ENCODE peak calls at places on chromosome 17, in six cellular contexts. Y, D, O, W, U and B are unnamed samples.
A peak's percentile ranks its signal among the peaks of the same experiment; 100 is the strongest.

GRCh38 chr17:21034350-21035235 is 8.2 kb downstream of the USP22 start:
- DNase-seq in Y (no peak), D (no peak), O (peak; percentile 85), W (peak; percentile 40), U (no peak), B (peak; percentile 76)

GRCh38 chr17:81200695-81201580 is 21.8 kb downstream of the CEP131 start:
- DNase-seq in Y (peak; percentile 91), D (peak; percentile 62), O (peak; percentile 31), W (peak; percentile 79), U (peak; percentile 79), B (peak; percentile 75)

GRCh38 chr17:57541472-57542394 is 203.4 kb downstream of the CCDC182 start:
- DNase-seq in Y (peak; percentile 76), D (no peak), O (no peak), W (no peak), U (no peak), B (no peak)

GRCh38 chr17:11356371-11356770 is 115.4 kb downstream of the SHISA6 start:
- DNase-seq in Y (no peak), D (no peak), O (no peak), W (no peak), U (no peak), B (no peak)

GRCh38 chr17:68468785-68469184 is 11.5 kb upstream of the WIPI1 start:
- DNase-seq in Y (no peak), D (no peak), O (no peak), W (no peak), U (no peak), B (no peak)

GRCh38 chr17:1379930-1380313 is 20.1 kb downstream of the YWHAE start:
- DNase-seq in Y (no peak), D (no peak), O (peak; percentile 90), W (peak; percentile 50), U (no peak), B (no peak)

GRCh38 chr17:20095366-20096080 is 86.4 kb downstream of the SPECC1 start:
- DNase-seq in Y (peak; percentile 80), D (peak; percentile 83), O (no peak), W (peak; percentile 57), U (peak; percentile 63), B (no peak)

GRCh38 chr17:57586099-57586702 is 158.9 kb downstream of the CCDC182 start:
- DNase-seq in Y (peak; percentile 81), D (no peak), O (no peak), W (no peak), U (no peak), B (no peak)

GRCh38 chr17:21239680-21240374 is 13.4 kb downstream of the NATD1 start:
- DNase-seq in Y (peak; percentile 74), D (peak; percentile 58), O (peak; percentile 32), W (peak; percentile 67), U (peak; percentile 58), B (peak; percentile 51)

GRCh38 chr17:49995055-49995738 is at the start of gene DLX3:
- DNase-seq in Y (peak; percentile 81), D (peak; percentile 95), O (no peak), W (peak; percentile 91), U (peak; percentile 91), B (no peak)

GRCh38 chr17:50638851-50639767 is 4.4 kb downstream of the ABCC3 start:
- DNase-seq in Y (peak; percentile 81), D (no peak), O (no peak), W (peak; percentile 98), U (peak; percentile 100), B (no peak)

GRCh38 chr17:44400226-44400847 is 10.9 kb upstream of the ITGA2B start:
- DNase-seq in Y (no peak), D (peak; percentile 18), O (peak; percentile 13), W (peak; percentile 49), U (peak; percentile 53), B (peak; percentile 23)

GRCh38 chr17:63998050-63998720 is at the start of gene PRR29:
- DNase-seq in Y (peak; percentile 100), D (peak; percentile 96), O (peak; percentile 49), W (peak; percentile 84), U (peak; percentile 72), B (peak; percentile 82)

GRCh38 chr17:47792457-47792856 is 29.1 kb downstream of the OSBPL7 start:
- DNase-seq in Y (no peak), D (no peak), O (no peak), W (no peak), U (no peak), B (no peak)

GRCh38 chr17:40515011-40515410 is 13.6 kb upstream of the TNS4 start:
- DNase-seq in Y (no peak), D (no peak), O (no peak), W (no peak), U (no peak), B (no peak)

GRCh38 chr17:75109047-75109406 is 742 bp upstream of the ARMC7 start:
- DNase-seq in Y (peak; percentile 67), D (peak; percentile 50), O (no peak), W (no peak), U (no peak), B (no peak)

GRCh38 chr17:47311420-47311819 is 12.3 kb upstream of the EFCAB13 start:
- DNase-seq in Y (no peak), D (no peak), O (no peak), W (no peak), U (no peak), B (no peak)

GRCh38 chr17:21286771-21287702 is 2.5 kb downstream of the MAP2K3 start:
- DNase-seq in Y (no peak), D (no peak), O (peak; percentile 38), W (no peak), U (peak; percentile 78), B (peak; percentile 29)

GRCh38 chr17:7204335-7204734 is 15.3 kb downstream of the DLG4 start:
- DNase-seq in Y (peak; percentile 74), D (no peak), O (no peak), W (no peak), U (no peak), B (no peak)

GRCh38 chr17:74776990-74777389 is 845 bp upstream of the NAT9 start:
- DNase-seq in Y (no peak), D (no peak), O (no peak), W (peak; percentile 20), U (no peak), B (no peak)

GRCh38 chr17:42456223-42457106 is 2.2 kb upstream of the ATP6V0A1 start:
- DNase-seq in Y (no peak), D (no peak), O (peak; percentile 70), W (peak; percentile 80), U (no peak), B (peak; percentile 76)

GRCh38 chr17:67912656-67913055 is 83.6 kb downstream of the C17orf58 start:
- DNase-seq in Y (no peak), D (no peak), O (no peak), W (no peak), U (no peak), B (no peak)

GRCh38 chr17:82236142-82236971 is 7.5 kb downstream of the SLC16A3 start:
- DNase-seq in Y (peak; percentile 97), D (peak; percentile 86), O (peak; percentile 48), W (peak; percentile 65), U (peak; percentile 63), B (peak; percentile 78)

GRCh38 chr17:82235775-82236141 is 6.9 kb downstream of the SLC16A3 start:
- DNase-seq in Y (no peak), D (no peak), O (no peak), W (no peak), U (no peak), B (no peak)

GRCh38 chr17:82235056-82235774 is 6.4 kb downstream of the SLC16A3 start:
- DNase-seq in Y (no peak), D (no peak), O (no peak), W (no peak), U (no peak), B (no peak)

GRCh38 chr17:82232876-82233785 is 4.3 kb downstream of the SLC16A3 start:
- DNase-seq in Y (no peak), D (no peak), O (no peak), W (no peak), U (no peak), B (no peak)

GRCh38 chr17:82234211-82235055 is 5.6 kb downstream of the SLC16A3 start:
- DNase-seq in Y (no peak), D (no peak), O (no peak), W (no peak), U (no peak), B (peak; percentile 40)
- TF ChIP-seq EZH2phosphoT487 in Y (no peak), D (no peak), O (no peak), W (no peak), U (no peak), B (no peak)

GRCh38 chr17:77958716-77959215 is 263 bp downstream of the TNRC6C start:
- DNase-seq in Y (no peak), D (no peak), O (no peak), W (no peak), U (no peak), B (peak; percentile 42)
- TF ChIP-seq EZH2phosphoT487 in Y (no peak), D (no peak), O (no peak), W (no peak), U (no peak), B (no peak)

DNA sequence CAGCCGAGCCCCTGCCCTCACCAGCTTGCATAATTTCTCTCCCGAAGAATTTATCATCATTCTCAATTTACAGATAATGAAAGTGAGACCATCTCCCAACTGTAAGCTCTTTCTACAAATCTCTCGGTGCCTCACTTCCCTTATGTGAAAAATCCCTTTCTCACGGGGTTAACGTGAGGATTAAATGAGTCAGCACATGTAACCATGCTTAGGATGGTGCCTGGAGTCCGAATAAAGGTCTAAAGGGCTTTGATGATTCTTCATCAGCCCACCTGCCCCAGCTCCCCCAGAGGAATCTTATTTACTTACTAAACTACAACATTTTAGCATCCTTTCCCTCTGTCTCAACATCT is 24.8 kb upstream of the PIK3R6 start:
- DNase-seq in Y (no peak), D (no peak), O (peak; percentile 25), W (peak; percentile 54), U (no peak), B (no peak)
- TF ChIP-seq EZH2phosphoT487 in Y (no peak), D (no peak), O (no peak), W (no peak), U (no peak), B (no peak)

GRCh38 chr17:77553459-77554066 is 404.9 kb upstream of the TNRC6C start:
- DNase-seq in Y (no peak), D (no peak), O (no peak), W (no peak), U (no peak), B (peak; percentile 50)

GRCh38 chr17:77555741-77556291 is 402.7 kb upstream of the TNRC6C start:
- DNase-seq in Y (peak; percentile 92), D (peak; percentile 31), O (no peak), W (no peak), U (peak; percentile 25), B (no peak)

GRCh38 chr17:77558846-77559626 is 399.5 kb upstream of the TNRC6C start:
- DNase-seq in Y (no peak), D (no peak), O (no peak), W (no peak), U (peak; percentile 13), B (no peak)

GRCh38 chr17:77555110-77555509 is 403.4 kb upstream of the TNRC6C start:
- DNase-seq in Y (peak; percentile 56), D (no peak), O (no peak), W (no peak), U (no peak), B (no peak)

DNA sequence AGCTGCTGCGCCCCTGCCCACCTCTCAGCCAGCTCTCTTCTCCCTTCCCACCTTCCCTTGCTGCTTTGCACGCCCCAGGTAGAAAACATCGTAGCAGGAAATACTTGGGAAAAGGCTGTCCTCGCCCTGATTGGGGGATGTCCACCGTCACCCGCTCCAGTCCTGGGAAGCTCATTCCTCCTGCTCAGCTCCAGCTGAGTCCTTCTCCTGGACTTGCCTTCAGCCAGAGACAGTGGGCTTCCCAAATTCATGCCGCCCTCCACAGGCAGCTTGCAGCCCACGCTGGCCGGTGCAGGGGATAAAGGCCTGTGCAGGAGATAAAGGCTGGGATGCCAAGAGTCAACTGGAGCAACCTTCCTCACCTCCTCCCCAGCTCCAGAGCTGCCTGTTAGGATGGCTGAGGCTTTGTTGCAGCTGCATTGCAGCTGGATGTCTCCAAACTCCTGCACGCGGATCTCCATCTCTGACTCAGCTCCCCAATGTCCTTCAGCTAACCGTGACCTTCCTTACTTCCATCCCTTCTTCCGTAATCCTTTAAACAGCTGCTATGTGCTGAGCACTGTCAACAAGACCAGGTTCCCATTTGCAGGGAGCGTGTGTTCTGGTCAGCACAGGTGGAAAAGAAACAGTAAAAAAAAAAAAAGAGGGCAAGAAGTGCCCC is 402.0 kb upstream of the TNRC6C start:
- DNase-seq in Y (no peak), D (peak; percentile 33), O (no peak), W (no peak), U (no peak), B (no peak)
- TF ChIP-seq EZH2phosphoT487 in Y (no peak), D (no peak), O (no peak), W (no peak), U (no peak), B (no peak)